ENCODE peak calls at places on chromosomes 11 and 22, in ten cellular contexts. Y, O, S, Z, L, V, P, Q, U and D are unnamed samples.
A peak's percentile ranks its signal among the peaks of the same experiment; 100 is the strongest.

GRCh38 chr11:108117746-108118371 is 3.5 kb upstream of the ACAT1 start:
- DNase-seq in V (no peak), Z (peak; percentile 52), U (no peak), O (peak; percentile 73), Q (no peak), L (peak; percentile 78), Y (no peak), S (no peak), P (no peak), D (no peak)

GRCh38 chr11:120181446-120181992 is 29.3 kb upstream of the OAF start:
- DNase-seq in O (no peak), S (no peak), U (peak; percentile 3), P (peak; percentile 27), V (peak; percentile 61), Z (no peak), Y (no peak), L (no peak), Q (no peak), D (no peak)

GRCh38 chr11:75946531-75947530 is 131.8 kb downstream of the UVRAG start:
- DNase-seq in O (peak; percentile 76), V (no peak), S (no peak), P (no peak), Q (no peak), Y (no peak), Z (peak; percentile 6), L (peak; percentile 83), U (peak; percentile 71), D (peak; percentile 55)

GRCh38 chr11:67376421-67376820 is 3.0 kb upstream of the CLCF1 start:
- DNase-seq in S (no peak), Q (no peak), U (no peak), P (no peak), Z (no peak), Y (no peak), L (no peak), O (no peak), V (no peak), D (no peak)

GRCh38 chr22:36191106-36191836 is 10.3 kb downstream of the APOL4 start:
- DNase-seq in O (no peak), Y (peak; percentile 41), Q (no peak), V (no peak), S (peak; percentile 41), U (peak; percentile 79), L (peak; percentile 28), P (peak; percentile 85), Z (no peak), D (no peak)

GRCh38 chr22:44394246-44395115 is 81.7 kb upstream of the SHISAL1 start:
- DNase-seq in L (no peak), U (no peak), Z (no peak), S (no peak), O (no peak), P (peak; percentile 25), V (no peak), Q (peak; percentile 14), Y (peak; percentile 2), D (no peak)

GRCh38 chr11:45489281-45489906 is 176.0 kb downstream of the CHST1 start:
- DNase-seq in V (no peak), Y (no peak), S (no peak), P (no peak), Q (no peak), Z (no peak), L (no peak), O (no peak), U (no peak), D (no peak)

GRCh38 chr11:1011320-1011698 is 25.2 kb downstream of the MUC6 start:
- DNase-seq in S (no peak), V (no peak), Z (no peak), Y (no peak), P (no peak), L (no peak), Q (no peak), O (no peak), U (no peak), D (no peak)

GRCh38 chr11:100769165-100769564 is 82.1 kb downstream of the ARHGAP42 start:
- DNase-seq in Q (no peak), O (no peak), Z (no peak), V (no peak), L (no peak), Y (no peak), P (no peak), U (peak; percentile 39), S (no peak), D (no peak)

GRCh38 chr22:17247832-17248231 is 28.6 kb upstream of the ADA2 start:
- DNase-seq in Z (no peak), U (peak; percentile 62), Y (no peak), O (no peak), L (no peak), S (no peak), P (no peak), V (no peak), Q (no peak), D (no peak)

GRCh38 chr11:61738776-61739175 is 13.7 kb upstream of the MYRF start:
- DNase-seq in U (no peak), P (no peak), Y (no peak), V (no peak), S (no peak), L (no peak), O (no peak), Q (no peak), Z (no peak), D (no peak)

GRCh38 chr22:40107244-40107643 is 70.5 kb upstream of the TNRC6B start:
- DNase-seq in Q (no peak), U (no peak), Y (no peak), V (no peak), S (no peak), P (no peak), Z (no peak), O (no peak), L (no peak), D (no peak)

GRCh38 chr11:64643258-64643881 is 52.4 kb downstream of the SLC22A12 start:
- DNase-seq in Q (peak; percentile 53), V (no peak), P (no peak), S (no peak), L (peak; percentile 28), U (peak; percentile 61), Y (no peak), Z (no peak), O (no peak), D (no peak)

GRCh38 chr22:49044776-49045175 is 782.9 kb downstream of the BRD1 start:
- DNase-seq in P (no peak), L (no peak), Z (no peak), Q (no peak), U (no peak), O (no peak), S (no peak), Y (no peak), V (no peak), D (no peak)

GRCh38 chr11:119590651-119591308 is 138.2 kb downstream of the NECTIN1 start:
- DNase-seq in U (no peak), Y (no peak), L (no peak), Q (no peak), Z (no peak), V (no peak), O (peak; percentile 97), S (no peak), P (no peak), D (peak; percentile 98)

GRCh38 chr22:26442086-26442756 is 13.2 kb downstream of the ASPHD2 start:
- DNase-seq in O (no peak), Z (no peak), S (no peak), V (no peak), Y (no peak), Q (no peak), L (no peak), P (no peak), U (no peak), D (no peak)

GRCh38 chr11:63667993-63668392 is 3.2 kb downstream of the ATL3 start:
- DNase-seq in U (no peak), S (no peak), L (peak; percentile 81), Y (no peak), P (no peak), Q (no peak), O (peak; percentile 98), V (no peak), Z (peak; percentile 68), D (peak; percentile 99)

GRCh38 chr11:86151188-86152005 is 82.5 kb upstream of the PICALM start:
- DNase-seq in Q (no peak), P (peak; percentile 72), U (peak; percentile 40), Z (no peak), Y (no peak), S (no peak), V (no peak), L (peak; percentile 25), O (peak; percentile 47), D (peak; percentile 47)

DNA sequence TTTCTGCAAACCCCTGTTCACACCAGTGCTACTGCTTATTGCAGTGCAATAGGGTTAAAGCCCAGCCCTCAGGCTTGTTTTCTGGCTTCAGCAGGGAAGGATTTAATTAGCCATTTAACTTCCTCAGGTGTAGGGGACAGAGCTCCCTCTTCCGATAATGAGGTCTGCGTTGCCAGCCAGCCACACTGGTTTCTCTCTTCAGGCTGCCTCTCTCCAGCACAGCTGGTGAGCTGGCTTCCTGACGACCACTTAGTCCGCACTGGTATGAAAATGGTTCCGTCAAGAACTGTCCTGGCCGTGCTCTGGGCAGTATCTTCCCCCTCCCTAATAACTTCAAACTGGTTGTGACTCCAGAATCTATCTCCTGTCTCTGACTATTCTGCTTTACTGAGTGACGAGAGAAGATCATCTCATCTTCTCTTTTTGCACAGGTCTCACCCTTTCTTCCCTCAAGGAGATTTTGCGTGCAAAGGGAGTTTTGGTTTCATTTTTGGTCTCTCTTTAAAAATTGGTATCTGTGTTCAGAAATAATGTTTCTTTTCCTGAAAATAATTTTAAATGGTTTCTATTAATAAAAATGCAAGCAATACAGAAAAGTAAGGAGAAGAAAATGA is 49.2 kb downstream of the CNTN5 start:
- DNase-seq in Q (no peak), S (no peak), Y (no peak), P (peak; percentile 38), Z (no peak), L (peak; percentile 43), V (no peak), U (peak; percentile 39), O (peak; percentile 39), D (peak; percentile 8)
- TF ChIP-seq CTCF in Q (no peak), S (no peak), Y (no peak), P (no peak), Z (no peak), L (no peak), V (no peak), U (no peak), O (peak; percentile 19), D (no peak)

GRCh38 chr11:72773696-72774095 is 20.2 kb downstream of the STARD10 start:
- DNase-seq in S (no peak), V (no peak), Z (no peak), Q (no peak), U (no peak), Y (no peak), O (no peak), L (no peak), P (no peak), D (no peak)
- H3K4me1 ChIP-seq in S (no peaks in the 10 kb centered on the region), V (peaks cover 70% of the 10 kb centered on the region), Z (no peaks in the 10 kb centered on the region), Q (peaks cover 31% of the 10 kb centered on the region), U (peaks cover 10% of the 10 kb centered on the region), Y (no peaks in the 10 kb centered on the region), O (no peaks in the 10 kb centered on the region), L (peaks cover 14% of the 10 kb centered on the region), P (peaks cover 41% of the 10 kb centered on the region), D (peaks cover 9% of the 10 kb centered on the region)

GRCh38 chr11:122305018-122305417 is 189.0 kb upstream of the BLID start:
- DNase-seq in O (no peak), Z (no peak), Q (no peak), L (no peak), S (no peak), P (no peak), Y (no peak), V (no peak), U (no peak), D (no peak)
- H3K27me3 ChIP-seq in O (peaks cover 97% of the 10 kb centered on the region), Z (peaks cover 15% of the 10 kb centered on the region), Q (no peaks in the 10 kb centered on the region), L (no peaks in the 10 kb centered on the region), S (no peaks in the 10 kb centered on the region), P (no peaks in the 10 kb centered on the region), Y (no peaks in the 10 kb centered on the region), V (no peaks in the 10 kb centered on the region), U (no peaks in the 10 kb centered on the region), D (peaks cover 28% of the 10 kb centered on the region)

GRCh38 chr11:104946907-104947306 is 21.5 kb downstream of the CASP4 start:
- DNase-seq in S (no peak), P (no peak), V (no peak), L (peak; percentile 64), O (peak; percentile 87), U (peak; percentile 33), Z (peak; percentile 35), Y (no peak), Q (no peak), D (peak; percentile 65)
- TF ChIP-seq CTCF in S (peak; percentile 33), P (peak; percentile 44), V (peak; percentile 43), L (peak; percentile 51), O (peak; percentile 81), U (peak; percentile 47), Z (peak; percentile 65), Y (peak; percentile 41), Q (peak; percentile 74), D (peak; percentile 74)